ENCODE peak calls at places on chromosome 14, in five cellular contexts. G, A, W, D and E are unnamed samples.

GRCh38 chr14:32256606-32257005 is 53.5 kb upstream of the RNU6-8 start:
- DNase-seq in A (no peak), G (no peak), D (no peak), W (no peak), E (no peak)

GRCh38 chr14:75217508-75218206 is 41.2 kb upstream of the TMED10 start:
- DNase-seq in W (no peak), G (no peak), D (no peak), A (no peak), E (no peak)

GRCh38 chr14:96567289-96567899 is 65.2 kb downstream of the PAPOLA start:
- DNase-seq in D (no peak), G (peak; percentile 65), W (peak; percentile 12), A (peak; percentile 41), E (no peak)

GRCh38 chr14:22977684-22978486 is 4.5 kb downstream of the AJUBA start:
- DNase-seq in A (peak; percentile 97), G (peak; percentile 89), W (peak; percentile 77), D (no peak), E (peak; percentile 34)

GRCh38 chr14:36605506-36605857 is 23.1 kb upstream of the NKX2-8 start:
- DNase-seq in A (no peak), G (peak; percentile 5), W (no peak), D (no peak), E (no peak)

GRCh38 chr14:68395585-68395984 is 397.3 kb downstream of the ZFP36L1 start:
- DNase-seq in D (no peak), A (peak; percentile 85), W (no peak), G (peak; percentile 65), E (no peak)

GRCh38 chr14:74618078-74618952 is 6.3 kb upstream of the LTBP2 start:
- DNase-seq in G (peak; percentile 79), A (peak; percentile 84), W (peak; percentile 88), D (no peak), E (no peak)

GRCh38 chr14:95498622-95499353 is 17.7 kb downstream of the SYNE3 start:
- DNase-seq in D (peak; percentile 79), G (peak; percentile 31), W (no peak), A (peak; percentile 31), E (no peak)

GRCh38 chr14:65230287-65230728 is 128.0 kb upstream of the MAX start:
- DNase-seq in G (peak; percentile 84), W (peak; percentile 13), D (peak; percentile 92), A (no peak), E (peak; percentile 40)

GRCh38 chr14:68245146-68246073 is 425.8 kb downstream of the RAD51B start:
- DNase-seq in A (peak; percentile 62), D (peak; percentile 18), W (no peak), G (peak; percentile 92), E (peak; percentile 44)

GRCh38 chr14:45891417-45892080 is 638.5 kb upstream of the MIS18BP1 start:
- DNase-seq in D (peak; percentile 92), A (no peak), W (no peak), G (no peak), E (peak; percentile 27)

GRCh38 chr14:94005324-94005723 is 8.2 kb downstream of the CCDC197 start:
- DNase-seq in D (no peak), W (no peak), G (no peak), A (no peak), E (no peak)

GRCh38 chr14:99378782-99379214 is 101.9 kb downstream of the SETD3 start:
- DNase-seq in D (no peak), W (peak; percentile 33), A (peak; percentile 55), G (peak; percentile 6), E (no peak)

GRCh38 chr14:89625988-89626806 is 209.2 kb upstream of the FOXN3 start:
- DNase-seq in A (no peak), D (no peak), W (no peak), G (no peak), E (no peak)

GRCh38 chr14:81350344-81351096 is 49.6 kb downstream of the STON2 start:
- DNase-seq in A (no peak), G (no peak), W (no peak), D (no peak), E (no peak)

GRCh38 chr14:40362856-40363255 is 930.6 kb upstream of the FBXO33 start:
- DNase-seq in W (no peak), D (no peak), A (no peak), G (no peak), E (no peak)